ENCODE peak calls at places on chromosomes 4 and X, in seven cellular contexts. W is LoVo; K is fibroblast of the aortic adventitia; Y is putamen; X is CD8-positive, alpha-beta T cell; H is fibroblast of lung; L is pons. T is an unnamed sample.

GRCh38 chr4:189084671-189085070 is 856.0 kb upstream of the FRG1 start:
- DNase-seq in X (no peak), H (no peak), W (no peak), L (no peak), Y (no peak), K (no peak), T (no peak)

GRCh38 chr4:25862411-25863346 is at the start of gene SEL1L3:
- DNase-seq in K (no peak), H (no peak), W (peak), Y (no peak), L (no peak), X (peak), T (peak)

GRCh38 chrX:110403839-110404238 is 45.2 kb downstream of the RTL9 start:
- DNase-seq in L (no peak), Y (no peak), H (peak), W (no peak), X (no peak), K (peak), T (no peak)

GRCh38 chrX:4935387-4935786 is 1221.9 kb upstream of the PRKX start:
- DNase-seq in W (no peak), K (no peak), Y (no peak), L (no peak), H (no peak), X (no peak), T (no peak)

GRCh38 chrX:8374041-8374825 is 90.4 kb upstream of the VCX3B start:
- DNase-seq in H (no peak), Y (no peak), K (no peak), X (no peak), W (no peak), L (no peak), T (no peak)

GRCh38 chr4:25993564-25994185 is 79.7 kb downstream of the SMIM20 start:
- DNase-seq in L (no peak), H (peak), Y (no peak), K (peak), X (no peak), W (no peak), T (no peak)

GRCh38 chr4:75555294-75556164 is at the start of gene ODAPH:
- DNase-seq in H (no peak), W (peak), Y (no peak), L (no peak), X (no peak), K (no peak), T (no peak)

GRCh38 chr4:88629826-88630225 is 37.5 kb downstream of the HERC3 start:
- DNase-seq in H (peak), Y (no peak), W (no peak), L (no peak), K (peak), X (no peak), T (no peak)

GRCh38 chrX:71637848-71638247 is 19.5 kb upstream of the CXCR3 start:
- DNase-seq in H (peak), W (no peak), Y (no peak), K (peak), X (no peak), L (no peak), T (no peak)

GRCh38 chr4:57462843-57463242 is 352.7 kb upstream of the IGFBP7 start:
- DNase-seq in Y (no peak), W (no peak), L (no peak), X (no peak), H (no peak), K (no peak), T (no peak)

GRCh38 chrX:49039598-49040375 is 3.4 kb downstream of the TFE3 start:
- DNase-seq in L (peak), W (peak), K (peak), X (peak), H (peak), Y (peak), T (peak)

GRCh38 chr4:94695389-94695788 is 62.4 kb upstream of the BMPR1B start:
- DNase-seq in X (no peak), W (no peak), L (no peak), H (no peak), Y (no peak), K (no peak), T (no peak)

GRCh38 chrX:7904557-7904956 is 22.7 kb downstream of the PNPLA4 start:
- DNase-seq in K (no peak), L (no peak), W (no peak), X (no peak), Y (no peak), H (peak), T (no peak)

GRCh38 chr4:69951602-69952001 is 13.9 kb downstream of the CSN2 start:
- DNase-seq in Y (no peak), W (no peak), K (no peak), X (no peak), L (no peak), H (no peak), T (no peak)

GRCh38 chrX:11474576-11474975 is 181.4 kb downstream of the AMELX start:
- DNase-seq in K (no peak), Y (no peak), H (no peak), W (no peak), L (no peak), X (no peak), T (no peak)

GRCh38 chr4:4216668-4217067 is 10.1 kb downstream of the OTOP1 start:
- DNase-seq in H (no peak), Y (no peak), K (no peak), L (no peak), W (no peak), X (no peak), T (no peak)

GRCh38 chrX:17656035-17656418 is 81.3 kb upstream of the SCML1 start:
- DNase-seq in X (no peak), L (no peak), H (no peak), W (no peak), K (no peak), Y (no peak), T (no peak)

GRCh38 chr4:127624176-127624575 is 8.6 kb upstream of the INTU start:
- DNase-seq in W (no peak), X (no peak), K (no peak), L (no peak), Y (no peak), H (no peak), T (no peak)

GRCh38 chr4:150106886-150107285 is 28.6 kb downstream of the DCLK2 start:
- DNase-seq in Y (no peak), K (no peak), X (no peak), H (no peak), W (no peak), L (no peak), T (no peak)

GRCh38 chr4:8211737-8212581 is 12.9 kb downstream of the SH3TC1 start:
- DNase-seq in K (no peak), X (no peak), W (no peak), H (no peak), L (no peak), Y (no peak), T (no peak)

GRCh38 chr4:16704488-16704887 is 194.0 kb downstream of the LDB2 start:
- DNase-seq in W (no peak), L (no peak), Y (no peak), X (no peak), K (no peak), H (no peak), T (no peak)

GRCh38 chr4:109078724-109079123 is 223.7 kb downstream of the COL25A1 start:
- DNase-seq in Y (no peak), K (peak), W (no peak), L (peak), H (peak), X (no peak), T (no peak)

GRCh38 chrX:68822641-68823410 is 6.0 kb upstream of the EFNB1 start:
- DNase-seq in H (peak), K (peak), Y (no peak), X (peak), W (peak), L (peak), T (no peak)

GRCh38 chr4:87819281-87819919 is 13.4 kb upstream of the MEPE start:
- DNase-seq in W (no peak), Y (no peak), X (no peak), H (peak), K (peak), L (no peak), T (no peak)

GRCh38 chr4:14871676-14872430 is 130.4 kb upstream of the CPEB2 start:
- DNase-seq in L (no peak), W (no peak), H (no peak), K (peak), X (no peak), Y (no peak), T (no peak)

GRCh38 chrX:53563324-53563723 is 123.2 kb downstream of the HUWE1 start:
- DNase-seq in H (no peak), L (no peak), W (no peak), K (no peak), Y (no peak), X (no peak), T (no peak)

GRCh38 chrX:115372026-115372610 is 82.6 kb downstream of the LUZP4 start:
- DNase-seq in H (peak), W (peak), L (no peak), K (peak), X (no peak), Y (no peak), T (no peak)

GRCh38 chr4:86560447-86560846 is 33.7 kb upstream of the PTPN13 start:
- DNase-seq in L (no peak), H (peak), Y (no peak), W (no peak), X (no peak), K (no peak), T (no peak)

GRCh38 chr4:189823611-189824010 is 117.1 kb upstream of the FRG1 start:
- DNase-seq in L (peak), K (no peak), Y (peak), H (no peak), W (no peak), X (no peak), T (no peak)

GRCh38 chrX:126137899-126138298 is 28.2 kb downstream of the DCAF12L2 start:
- DNase-seq in K (no peak), Y (no peak), X (no peak), H (no peak), W (no peak), L (no peak), T (no peak)

GRCh38 chr4:164700471-164700870 is 53.5 kb upstream of the SMIM31 start:
- DNase-seq in L (peak), K (no peak), H (no peak), W (no peak), Y (no peak), X (no peak), T (no peak)